ENCODE peak calls at places on chromosomes 7 and 10, in seven cellular contexts. H, T, G, Q, E, S and F are unnamed samples.

GRCh38 chr7:157007470-157008066 is 2.9 kb downstream of the MNX1 start:
- DNase-seq in H (peak), T (no peak), G (no peak), Q (no peak), E (no peak), S (no peak), F (no peak)

GRCh38 chr7:30168800-30169584 is 34.2 kb downstream of the MTURN start:
- DNase-seq in H (peak), T (no peak), G (no peak), Q (no peak), E (peak), S (no peak), F (no peak)

GRCh38 chr10:11875499-11876281 is 52.5 kb downstream of the PROSER2 start:
- DNase-seq in H (peak), T (peak), G (no peak), Q (peak), E (peak), S (peak), F (no peak)

GRCh38 chr7:109062798-109063197 is 493.1 kb downstream of the DNAJB9 start:
- DNase-seq in H (peak), T (no peak), G (no peak), Q (no peak), E (no peak), S (no peak), F (no peak)

GRCh38 chr10:64528294-64529002 is 1007.2 kb downstream of the REEP3 start:
- DNase-seq in H (no peak), T (no peak), G (no peak), Q (no peak), E (no peak), S (no peak), F (no peak)

GRCh38 chr7:36175872-36176271 is 22.8 kb downstream of the EEPD1 start:
- DNase-seq in H (no peak), T (no peak), G (peak), Q (no peak), E (no peak), S (no peak), F (no peak)

GRCh38 chr10:79231908-79232307 is 115.4 kb upstream of the PPIF start:
- DNase-seq in H (no peak), T (no peak), G (no peak), Q (no peak), E (no peak), S (no peak), F (no peak)

GRCh38 chr10:110013615-110014293 is 6.0 kb downstream of the ADD3 start:
- DNase-seq in H (peak), T (peak), G (no peak), Q (no peak), E (no peak), S (no peak), F (no peak)

GRCh38 chr7:42253316-42253715 is 16.3 kb upstream of the GLI3 start:
- DNase-seq in H (no peak), T (no peak), G (no peak), Q (no peak), E (no peak), S (no peak), F (no peak)

GRCh38 chr10:109929501-109930219 is 6.3 kb upstream of the XPNPEP1 start:
- DNase-seq in H (no peak), T (no peak), G (peak), Q (no peak), E (no peak), S (no peak), F (no peak)

GRCh38 chr10:131766096-131766495 is 134.7 kb upstream of the PPP2R2D start:
- DNase-seq in H (no peak), T (no peak), G (no peak), Q (no peak), E (no peak), S (no peak), F (no peak)

GRCh38 chr10:131760416-131761166 is 140.2 kb upstream of the PPP2R2D start:
- DNase-seq in H (peak), T (no peak), G (no peak), Q (no peak), E (no peak), S (no peak), F (no peak)

GRCh38 chr10:131762789-131763696 is 137.8 kb upstream of the PPP2R2D start:
- DNase-seq in H (no peak), T (no peak), G (no peak), Q (no peak), E (peak), S (no peak), F (no peak)

GRCh38 chr10:131767716-131768115 is 133.1 kb upstream of the PPP2R2D start:
- DNase-seq in H (no peak), T (no peak), G (no peak), Q (no peak), E (no peak), S (no peak), F (no peak)

DNA sequence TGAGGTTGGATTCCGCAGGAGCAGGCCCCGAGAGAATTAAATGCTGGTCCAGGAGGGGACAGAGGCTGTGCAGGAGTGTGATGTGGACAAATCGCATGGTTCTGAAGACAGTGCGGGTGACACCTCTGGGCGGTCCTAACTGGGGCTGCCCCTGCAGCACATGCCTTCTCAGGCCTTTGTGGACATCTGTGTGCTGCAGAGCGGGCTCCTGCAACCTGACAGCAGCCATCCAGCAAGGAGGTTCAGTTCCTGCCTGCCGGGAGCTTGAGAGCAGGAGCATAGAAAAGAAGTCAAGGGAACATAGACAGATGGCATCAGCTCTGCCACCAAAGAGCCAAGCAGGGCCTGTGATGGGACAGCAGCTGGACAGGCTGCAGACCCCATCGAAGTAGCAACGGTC is 135.9 kb upstream of the PPP2R2D start:
- DNase-seq in H (no peak), T (no peak), G (no peak), Q (no peak), E (no peak), S (no peak), F (no peak)
- TF ChIP-seq REST in H (no peak), T (no peak), G (no peak), Q (no peak), E (no peak), S (no peak), F (no peak)

GRCh38 chr10:69657866-69658265 is 27.8 kb downstream of the FAM241B start:
- DNase-seq in H (no peak), T (no peak), G (no peak), Q (no peak), E (no peak), S (no peak), F (no peak)

GRCh38 chr10:69656719-69657269 is 26.7 kb downstream of the FAM241B start:
- DNase-seq in H (no peak), T (no peak), G (no peak), Q (no peak), E (no peak), S (no peak), F (no peak)

GRCh38 chr10:69655868-69656555 is 26.0 kb downstream of the FAM241B start:
- DNase-seq in H (no peak), T (no peak), G (no peak), Q (no peak), E (no peak), S (no peak), F (no peak)

GRCh38 chr10:69659286-69660027 is 29.4 kb downstream of the FAM241B start:
- DNase-seq in H (no peak), T (no peak), G (no peak), Q (no peak), E (no peak), S (no peak), F (no peak)

DNA sequence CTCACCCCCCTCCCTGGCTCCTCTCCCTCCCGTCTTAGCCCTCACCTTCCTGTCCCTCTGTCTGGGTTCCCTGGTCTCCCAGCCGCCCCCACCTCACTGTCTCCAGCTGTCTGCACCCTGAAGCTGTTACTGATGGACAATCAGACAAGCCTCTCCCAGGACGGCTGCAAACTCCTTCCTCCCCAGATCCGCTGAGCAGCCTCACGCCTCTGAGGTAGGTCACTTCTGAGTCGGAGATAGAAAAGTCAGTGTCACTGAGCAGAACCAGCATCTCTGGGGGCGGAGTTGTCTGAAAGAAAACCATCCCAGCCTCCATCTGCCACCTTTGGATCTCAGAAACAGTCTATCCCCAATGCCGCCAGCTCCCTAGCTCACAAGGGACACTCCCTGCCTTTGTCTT is 27.4 kb downstream of the FAM241B start:
- DNase-seq in H (no peak), T (no peak), G (no peak), Q (no peak), E (no peak), S (no peak), F (no peak)
- TF ChIP-seq REST in H (no peak), T (no peak), G (no peak), Q (no peak), E (no peak), S (no peak), F (no peak)

GRCh38 chr7:118280319-118281012 is 56.0 kb downstream of the ANKRD7 start:
- DNase-seq in H (no peak), T (no peak), G (no peak), Q (no peak), E (no peak), S (no peak), F (no peak)
- TF ChIP-seq REST in H (no peak), T (no peak), G (no peak), Q (no peak), E (no peak), S (no peak), F (no peak)

DNA sequence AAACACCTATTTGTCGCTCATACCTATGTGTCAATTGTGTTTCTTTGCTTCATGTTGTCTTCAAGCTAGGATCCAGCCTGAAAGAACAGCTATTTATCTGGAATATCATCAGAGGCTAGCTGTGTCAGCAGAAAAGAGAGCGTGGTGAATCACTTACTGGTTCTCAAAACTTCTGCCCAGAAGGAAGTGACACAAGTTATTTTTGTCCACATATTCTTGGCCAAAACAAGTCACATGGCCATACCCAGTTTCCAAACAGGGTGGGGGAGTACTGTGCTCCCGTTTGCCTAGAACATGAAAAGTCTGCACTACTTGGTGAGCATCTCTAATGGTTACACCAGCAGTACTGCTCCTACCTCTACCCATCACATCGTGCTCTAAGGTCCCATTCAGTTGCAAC is 160.9 kb upstream of the CSTF2T start:
- DNase-seq in H (no peak), T (no peak), G (no peak), Q (no peak), E (no peak), S (no peak), F (no peak)
- TF ChIP-seq REST in H (no peak), T (no peak), G (no peak), Q (no peak), E (no peak), S (no peak), F (no peak)